ENCODE peak calls at places on chromosomes 6 and 20, in ten cellular contexts. One of them, this sample, is unnamed.

GRCh38 chr6:36971926-36972673 is 13.9 kb downstream of the MTCH1 start:
- DNase-seq in activated CD4-positive, alpha-beta memory T cell treated with anti-CD3 and anti-CD28 coated beads, Interleukin-2, amount 10 ng/mL, durations not matched to agents 7 days and 5 days: no peak
- DNase-seq in tibial artery: no peak
- DNase-seq in NCI-H2029 treated with DMSO at 0.1 percent for 48 hours: no peak
- DNase-seq in RKO: no peak
- DNase-seq in AG08396: no peak
- DNase-seq in fibroblast of mammary gland: no peak
- DNase-seq in retina: no peak
- DNase-seq in fibroblast of the aortic adventitia: no peak
- DNase-seq in naive thymus-derived CD8-positive, alpha-beta T cell: no peak
- DNase-seq in this sample: no peak

GRCh38 chr6:169559001-169559441 is 142.8 kb downstream of the WDR27 start:
- DNase-seq in NCI-H2029 treated with DMSO at 0.1 percent for 48 hours: no peak
- DNase-seq in retina: no peak
- DNase-seq in activated CD4-positive, alpha-beta memory T cell treated with anti-CD3 and anti-CD28 coated beads, Interleukin-2, amount 10 ng/mL, durations not matched to agents 7 days and 5 days: no peak
- DNase-seq in fibroblast of the aortic adventitia: peak; percentile 51
- DNase-seq in tibial artery: no peak
- DNase-seq in AG08396: no peak
- DNase-seq in fibroblast of mammary gland: peak; percentile 80
- DNase-seq in naive thymus-derived CD8-positive, alpha-beta T cell: no peak
- DNase-seq in RKO: no peak
- DNase-seq in this sample: no peak

GRCh38 chr20:764255-764654 is 4.0 kb downstream of the SLC52A3 start:
- DNase-seq in AG08396: no peak
- DNase-seq in RKO: no peak
- DNase-seq in naive thymus-derived CD8-positive, alpha-beta T cell: no peak
- DNase-seq in tibial artery: no peak
- DNase-seq in fibroblast of the aortic adventitia: no peak
- DNase-seq in fibroblast of mammary gland: no peak
- DNase-seq in retina: no peak
- DNase-seq in NCI-H2029 treated with DMSO at 0.1 percent for 48 hours: no peak
- DNase-seq in activated CD4-positive, alpha-beta memory T cell treated with anti-CD3 and anti-CD28 coated beads, Interleukin-2, amount 10 ng/mL, durations not matched to agents 7 days and 5 days: no peak
- DNase-seq in this sample: no peak

GRCh38 chr6:125188037-125188436 is 34.5 kb downstream of the TPD52L1 start:
- DNase-seq in AG08396: no peak
- DNase-seq in RKO: no peak
- DNase-seq in naive thymus-derived CD8-positive, alpha-beta T cell: no peak
- DNase-seq in fibroblast of the aortic adventitia: peak; percentile 47
- DNase-seq in activated CD4-positive, alpha-beta memory T cell treated with anti-CD3 and anti-CD28 coated beads, Interleukin-2, amount 10 ng/mL, durations not matched to agents 7 days and 5 days: no peak
- DNase-seq in retina: no peak
- DNase-seq in fibroblast of mammary gland: peak; percentile 68
- DNase-seq in NCI-H2029 treated with DMSO at 0.1 percent for 48 hours: no peak
- DNase-seq in tibial artery: no peak
- DNase-seq in this sample: no peak

GRCh38 chr6:107435798-107436197 is 23.6 kb downstream of the PDSS2 start:
- DNase-seq in fibroblast of the aortic adventitia: peak; percentile 44
- DNase-seq in RKO: no peak
- DNase-seq in activated CD4-positive, alpha-beta memory T cell treated with anti-CD3 and anti-CD28 coated beads, Interleukin-2, amount 10 ng/mL, durations not matched to agents 7 days and 5 days: no peak
- DNase-seq in tibial artery: no peak
- DNase-seq in naive thymus-derived CD8-positive, alpha-beta T cell: no peak
- DNase-seq in fibroblast of mammary gland: peak; percentile 46
- DNase-seq in NCI-H2029 treated with DMSO at 0.1 percent for 48 hours: no peak
- DNase-seq in retina: no peak
- DNase-seq in AG08396: no peak
- DNase-seq in this sample: no peak

GRCh38 chr20:25220810-25221591 is 25.5 kb downstream of the ENTPD6 start:
- DNase-seq in naive thymus-derived CD8-positive, alpha-beta T cell: no peak
- DNase-seq in activated CD4-positive, alpha-beta memory T cell treated with anti-CD3 and anti-CD28 coated beads, Interleukin-2, amount 10 ng/mL, durations not matched to agents 7 days and 5 days: no peak
- DNase-seq in retina: no peak
- DNase-seq in RKO: no peak
- DNase-seq in fibroblast of mammary gland: no peak
- DNase-seq in AG08396: no peak
- DNase-seq in fibroblast of the aortic adventitia: no peak
- DNase-seq in tibial artery: peak; percentile 12
- DNase-seq in NCI-H2029 treated with DMSO at 0.1 percent for 48 hours: peak; percentile 74
- DNase-seq in this sample: no peak

GRCh38 chr20:354298-354977 is 7.5 kb downstream of the NRSN2 start:
- DNase-seq in activated CD4-positive, alpha-beta memory T cell treated with anti-CD3 and anti-CD28 coated beads, Interleukin-2, amount 10 ng/mL, durations not matched to agents 7 days and 5 days: peak; percentile 83
- DNase-seq in retina: peak; percentile 91
- DNase-seq in fibroblast of the aortic adventitia: peak; percentile 80
- DNase-seq in naive thymus-derived CD8-positive, alpha-beta T cell: peak; percentile 86
- DNase-seq in tibial artery: peak; percentile 61
- DNase-seq in AG08396: peak; percentile 87
- DNase-seq in fibroblast of mammary gland: peak; percentile 68
- DNase-seq in NCI-H2029 treated with DMSO at 0.1 percent for 48 hours: peak; percentile 64
- DNase-seq in RKO: peak; percentile 85
- DNase-seq in this sample: peak; percentile 74

GRCh38 chr20:55540486-55540885 is 464.8 kb downstream of the CBLN4 start:
- DNase-seq in AG08396: no peak
- DNase-seq in fibroblast of mammary gland: no peak
- DNase-seq in RKO: no peak
- DNase-seq in fibroblast of the aortic adventitia: no peak
- DNase-seq in naive thymus-derived CD8-positive, alpha-beta T cell: no peak
- DNase-seq in tibial artery: no peak
- DNase-seq in NCI-H2029 treated with DMSO at 0.1 percent for 48 hours: no peak
- DNase-seq in retina: no peak
- DNase-seq in activated CD4-positive, alpha-beta memory T cell treated with anti-CD3 and anti-CD28 coated beads, Interleukin-2, amount 10 ng/mL, durations not matched to agents 7 days and 5 days: no peak
- DNase-seq in this sample: no peak

GRCh38 chr6:90088009-90088408 is 193.7 kb downstream of the GJA10 start:
- DNase-seq in retina: no peak
- DNase-seq in fibroblast of the aortic adventitia: peak; percentile 53
- DNase-seq in naive thymus-derived CD8-positive, alpha-beta T cell: no peak
- DNase-seq in RKO: no peak
- DNase-seq in activated CD4-positive, alpha-beta memory T cell treated with anti-CD3 and anti-CD28 coated beads, Interleukin-2, amount 10 ng/mL, durations not matched to agents 7 days and 5 days: no peak
- DNase-seq in NCI-H2029 treated with DMSO at 0.1 percent for 48 hours: no peak
- DNase-seq in tibial artery: no peak
- DNase-seq in AG08396: peak; percentile 14
- DNase-seq in fibroblast of mammary gland: peak; percentile 95
- DNase-seq in this sample: no peak

GRCh38 chr6:118495639-118496296 is 52.3 kb upstream of the PLN start:
- DNase-seq in AG08396: no peak
- DNase-seq in activated CD4-positive, alpha-beta memory T cell treated with anti-CD3 and anti-CD28 coated beads, Interleukin-2, amount 10 ng/mL, durations not matched to agents 7 days and 5 days: no peak
- DNase-seq in RKO: peak; percentile 33
- DNase-seq in fibroblast of mammary gland: peak; percentile 33
- DNase-seq in NCI-H2029 treated with DMSO at 0.1 percent for 48 hours: no peak
- DNase-seq in retina: no peak
- DNase-seq in tibial artery: no peak
- DNase-seq in naive thymus-derived CD8-positive, alpha-beta T cell: no peak
- DNase-seq in fibroblast of the aortic adventitia: no peak
- DNase-seq in this sample: no peak

GRCh38 chr6:51963980-51964379 is 123.4 kb downstream of the PKHD1 start:
- DNase-seq in tibial artery: no peak
- DNase-seq in AG08396: no peak
- DNase-seq in activated CD4-positive, alpha-beta memory T cell treated with anti-CD3 and anti-CD28 coated beads, Interleukin-2, amount 10 ng/mL, durations not matched to agents 7 days and 5 days: no peak
- DNase-seq in NCI-H2029 treated with DMSO at 0.1 percent for 48 hours: no peak
- DNase-seq in fibroblast of mammary gland: no peak
- DNase-seq in RKO: no peak
- DNase-seq in naive thymus-derived CD8-positive, alpha-beta T cell: no peak
- DNase-seq in retina: no peak
- DNase-seq in fibroblast of the aortic adventitia: no peak
- DNase-seq in this sample: no peak

GRCh38 chr6:128208851-128209580 is 308.2 kb upstream of the THEMIS start:
- DNase-seq in fibroblast of mammary gland: peak; percentile 66
- DNase-seq in AG08396: peak; percentile 27
- DNase-seq in fibroblast of the aortic adventitia: peak; percentile 54
- DNase-seq in NCI-H2029 treated with DMSO at 0.1 percent for 48 hours: no peak
- DNase-seq in retina: no peak
- DNase-seq in RKO: no peak
- DNase-seq in naive thymus-derived CD8-positive, alpha-beta T cell: no peak
- DNase-seq in activated CD4-positive, alpha-beta memory T cell treated with anti-CD3 and anti-CD28 coated beads, Interleukin-2, amount 10 ng/mL, durations not matched to agents 7 days and 5 days: no peak
- DNase-seq in tibial artery: no peak
- DNase-seq in this sample: no peak

GRCh38 chr6:125421853-125422252 is 120.1 kb upstream of the HDDC2 start:
- DNase-seq in retina: peak; percentile 56
- DNase-seq in fibroblast of the aortic adventitia: peak; percentile 11
- DNase-seq in activated CD4-positive, alpha-beta memory T cell treated with anti-CD3 and anti-CD28 coated beads, Interleukin-2, amount 10 ng/mL, durations not matched to agents 7 days and 5 days: no peak
- DNase-seq in AG08396: no peak
- DNase-seq in NCI-H2029 treated with DMSO at 0.1 percent for 48 hours: no peak
- DNase-seq in fibroblast of mammary gland: peak; percentile 7
- DNase-seq in naive thymus-derived CD8-positive, alpha-beta T cell: no peak
- DNase-seq in RKO: peak; percentile 57
- DNase-seq in tibial artery: peak; percentile 66
- DNase-seq in this sample: no peak

GRCh38 chr20:63785646-63786255 is 45.3 kb downstream of the ZBTB46 start:
- DNase-seq in tibial artery: no peak
- DNase-seq in naive thymus-derived CD8-positive, alpha-beta T cell: no peak
- DNase-seq in activated CD4-positive, alpha-beta memory T cell treated with anti-CD3 and anti-CD28 coated beads, Interleukin-2, amount 10 ng/mL, durations not matched to agents 7 days and 5 days: no peak
- DNase-seq in fibroblast of mammary gland: no peak
- DNase-seq in AG08396: no peak
- DNase-seq in NCI-H2029 treated with DMSO at 0.1 percent for 48 hours: no peak
- DNase-seq in RKO: no peak
- DNase-seq in retina: no peak
- DNase-seq in fibroblast of the aortic adventitia: no peak
- DNase-seq in this sample: no peak

GRCh38 chr6:77273929-77274328 is 189.4 kb downstream of the HTR1B start:
- DNase-seq in naive thymus-derived CD8-positive, alpha-beta T cell: no peak
- DNase-seq in fibroblast of the aortic adventitia: no peak
- DNase-seq in retina: no peak
- DNase-seq in tibial artery: no peak
- DNase-seq in RKO: no peak
- DNase-seq in AG08396: no peak
- DNase-seq in fibroblast of mammary gland: no peak
- DNase-seq in NCI-H2029 treated with DMSO at 0.1 percent for 48 hours: no peak
- DNase-seq in activated CD4-positive, alpha-beta memory T cell treated with anti-CD3 and anti-CD28 coated beads, Interleukin-2, amount 10 ng/mL, durations not matched to agents 7 days and 5 days: no peak
- DNase-seq in this sample: no peak

GRCh38 chr6:56690519-56691200 is 48.0 kb upstream of the DST start:
- DNase-seq in retina: no peak
- DNase-seq in NCI-H2029 treated with DMSO at 0.1 percent for 48 hours: no peak
- DNase-seq in RKO: no peak
- DNase-seq in tibial artery: no peak
- DNase-seq in fibroblast of mammary gland: peak; percentile 66
- DNase-seq in activated CD4-positive, alpha-beta memory T cell treated with anti-CD3 and anti-CD28 coated beads, Interleukin-2, amount 10 ng/mL, durations not matched to agents 7 days and 5 days: no peak
- DNase-seq in fibroblast of the aortic adventitia: peak; percentile 88
- DNase-seq in AG08396: no peak
- DNase-seq in naive thymus-derived CD8-positive, alpha-beta T cell: no peak
- DNase-seq in this sample: no peak

GRCh38 chr6:135094403-135094821 is 39.8 kb upstream of the HBS1L start:
- DNase-seq in RKO: no peak
- DNase-seq in naive thymus-derived CD8-positive, alpha-beta T cell: peak; percentile 53
- DNase-seq in tibial artery: no peak
- DNase-seq in AG08396: no peak
- DNase-seq in fibroblast of mammary gland: peak; percentile 34
- DNase-seq in NCI-H2029 treated with DMSO at 0.1 percent for 48 hours: no peak
- DNase-seq in fibroblast of the aortic adventitia: no peak
- DNase-seq in activated CD4-positive, alpha-beta memory T cell treated with anti-CD3 and anti-CD28 coated beads, Interleukin-2, amount 10 ng/mL, durations not matched to agents 7 days and 5 days: peak; percentile 37
- DNase-seq in retina: no peak
- DNase-seq in this sample: peak; percentile 22

GRCh38 chr20:22180244-22180643 is 404.1 kb downstream of the FOXA2 start:
- DNase-seq in RKO: no peak
- DNase-seq in retina: no peak
- DNase-seq in NCI-H2029 treated with DMSO at 0.1 percent for 48 hours: no peak
- DNase-seq in AG08396: no peak
- DNase-seq in fibroblast of the aortic adventitia: no peak
- DNase-seq in fibroblast of mammary gland: no peak
- DNase-seq in tibial artery: no peak
- DNase-seq in naive thymus-derived CD8-positive, alpha-beta T cell: no peak
- DNase-seq in activated CD4-positive, alpha-beta memory T cell treated with anti-CD3 and anti-CD28 coated beads, Interleukin-2, amount 10 ng/mL, durations not matched to agents 7 days and 5 days: no peak
- DNase-seq in this sample: no peak

GRCh38 chr20:45432294-45432693 is 16.4 kb downstream of the PIGT start:
- DNase-seq in AG08396: no peak
- DNase-seq in retina: no peak
- DNase-seq in naive thymus-derived CD8-positive, alpha-beta T cell: no peak
- DNase-seq in fibroblast of the aortic adventitia: no peak
- DNase-seq in RKO: no peak
- DNase-seq in fibroblast of mammary gland: no peak
- DNase-seq in NCI-H2029 treated with DMSO at 0.1 percent for 48 hours: no peak
- DNase-seq in tibial artery: no peak
- DNase-seq in activated CD4-positive, alpha-beta memory T cell treated with anti-CD3 and anti-CD28 coated beads, Interleukin-2, amount 10 ng/mL, durations not matched to agents 7 days and 5 days: peak; percentile 32
- DNase-seq in this sample: no peak

GRCh38 chr6:142542704-142543233 is 241.0 kb downstream of the ADGRG6 start:
- DNase-seq in fibroblast of the aortic adventitia: peak; percentile 66
- DNase-seq in fibroblast of mammary gland: peak; percentile 90
- DNase-seq in RKO: no peak
- DNase-seq in activated CD4-positive, alpha-beta memory T cell treated with anti-CD3 and anti-CD28 coated beads, Interleukin-2, amount 10 ng/mL, durations not matched to agents 7 days and 5 days: no peak
- DNase-seq in retina: no peak
- DNase-seq in naive thymus-derived CD8-positive, alpha-beta T cell: no peak
- DNase-seq in tibial artery: peak; percentile 66
- DNase-seq in AG08396: peak; percentile 22
- DNase-seq in NCI-H2029 treated with DMSO at 0.1 percent for 48 hours: no peak
- DNase-seq in this sample: no peak

GRCh38 chr20:10741060-10741459 is 67.3 kb upstream of the JAG1 start:
- DNase-seq in fibroblast of the aortic adventitia: peak; percentile 60
- DNase-seq in tibial artery: no peak
- DNase-seq in activated CD4-positive, alpha-beta memory T cell treated with anti-CD3 and anti-CD28 coated beads, Interleukin-2, amount 10 ng/mL, durations not matched to agents 7 days and 5 days: no peak
- DNase-seq in fibroblast of mammary gland: no peak
- DNase-seq in RKO: no peak
- DNase-seq in NCI-H2029 treated with DMSO at 0.1 percent for 48 hours: no peak
- DNase-seq in retina: no peak
- DNase-seq in AG08396: no peak
- DNase-seq in naive thymus-derived CD8-positive, alpha-beta T cell: no peak
- DNase-seq in this sample: no peak

GRCh38 chr6:53299331-53299835 is 49.4 kb downstream of the ELOVL5 start:
- DNase-seq in AG08396: no peak
- DNase-seq in tibial artery: no peak
- DNase-seq in fibroblast of mammary gland: no peak
- DNase-seq in NCI-H2029 treated with DMSO at 0.1 percent for 48 hours: no peak
- DNase-seq in RKO: no peak
- DNase-seq in retina: no peak
- DNase-seq in naive thymus-derived CD8-positive, alpha-beta T cell: no peak
- DNase-seq in activated CD4-positive, alpha-beta memory T cell treated with anti-CD3 and anti-CD28 coated beads, Interleukin-2, amount 10 ng/mL, durations not matched to agents 7 days and 5 days: no peak
- DNase-seq in fibroblast of the aortic adventitia: peak; percentile 37
- DNase-seq in this sample: no peak

GRCh38 chr6:17601389-17601703 is 1.2 kb downstream of the FAM8A1 start:
- DNase-seq in RKO: no peak
- DNase-seq in activated CD4-positive, alpha-beta memory T cell treated with anti-CD3 and anti-CD28 coated beads, Interleukin-2, amount 10 ng/mL, durations not matched to agents 7 days and 5 days: no peak
- DNase-seq in naive thymus-derived CD8-positive, alpha-beta T cell: no peak
- DNase-seq in retina: no peak
- DNase-seq in NCI-H2029 treated with DMSO at 0.1 percent for 48 hours: no peak
- DNase-seq in tibial artery: no peak
- DNase-seq in fibroblast of the aortic adventitia: no peak
- DNase-seq in fibroblast of mammary gland: peak; percentile 3
- DNase-seq in AG08396: no peak
- DNase-seq in this sample: no peak

GRCh38 chr20:3781153-3781910 is at the start of gene SPEF1:
- DNase-seq in retina: peak; percentile 91
- DNase-seq in NCI-H2029 treated with DMSO at 0.1 percent for 48 hours: peak; percentile 66
- DNase-seq in fibroblast of mammary gland: peak; percentile 93
- DNase-seq in activated CD4-positive, alpha-beta memory T cell treated with anti-CD3 and anti-CD28 coated beads, Interleukin-2, amount 10 ng/mL, durations not matched to agents 7 days and 5 days: peak; percentile 51
- DNase-seq in AG08396: peak; percentile 96
- DNase-seq in fibroblast of the aortic adventitia: peak; percentile 92
- DNase-seq in RKO: peak; percentile 99
- DNase-seq in tibial artery: peak; percentile 83
- DNase-seq in naive thymus-derived CD8-positive, alpha-beta T cell: no peak
- DNase-seq in this sample: no peak

GRCh38 chr6:4371207-4371921 is 236.0 kb upstream of the ECI2 start:
- DNase-seq in RKO: no peak
- DNase-seq in naive thymus-derived CD8-positive, alpha-beta T cell: no peak
- DNase-seq in NCI-H2029 treated with DMSO at 0.1 percent for 48 hours: no peak
- DNase-seq in retina: no peak
- DNase-seq in tibial artery: no peak
- DNase-seq in fibroblast of mammary gland: peak; percentile 86
- DNase-seq in fibroblast of the aortic adventitia: peak; percentile 80
- DNase-seq in AG08396: peak; percentile 67
- DNase-seq in activated CD4-positive, alpha-beta memory T cell treated with anti-CD3 and anti-CD28 coated beads, Interleukin-2, amount 10 ng/mL, durations not matched to agents 7 days and 5 days: no peak
- DNase-seq in this sample: no peak

GRCh38 chr20:60725311-60725906 is 526.7 kb upstream of the CDH4 start:
- DNase-seq in fibroblast of mammary gland: no peak
- DNase-seq in retina: no peak
- DNase-seq in activated CD4-positive, alpha-beta memory T cell treated with anti-CD3 and anti-CD28 coated beads, Interleukin-2, amount 10 ng/mL, durations not matched to agents 7 days and 5 days: no peak
- DNase-seq in NCI-H2029 treated with DMSO at 0.1 percent for 48 hours: no peak
- DNase-seq in naive thymus-derived CD8-positive, alpha-beta T cell: no peak
- DNase-seq in RKO: no peak
- DNase-seq in tibial artery: no peak
- DNase-seq in fibroblast of the aortic adventitia: no peak
- DNase-seq in AG08396: no peak
- DNase-seq in this sample: no peak

GRCh38 chr20:40283689-40284088 is 405.3 kb downstream of the MAFB start:
- DNase-seq in AG08396: no peak
- DNase-seq in RKO: no peak
- DNase-seq in fibroblast of mammary gland: no peak
- DNase-seq in retina: no peak
- DNase-seq in fibroblast of the aortic adventitia: no peak
- DNase-seq in activated CD4-positive, alpha-beta memory T cell treated with anti-CD3 and anti-CD28 coated beads, Interleukin-2, amount 10 ng/mL, durations not matched to agents 7 days and 5 days: no peak
- DNase-seq in tibial artery: no peak
- DNase-seq in naive thymus-derived CD8-positive, alpha-beta T cell: no peak
- DNase-seq in NCI-H2029 treated with DMSO at 0.1 percent for 48 hours: no peak
- DNase-seq in this sample: no peak

GRCh38 chr6:14292119-14292518 is 174.5 kb downstream of the CD83 start:
- DNase-seq in RKO: no peak
- DNase-seq in NCI-H2029 treated with DMSO at 0.1 percent for 48 hours: peak; percentile 91
- DNase-seq in fibroblast of the aortic adventitia: no peak
- DNase-seq in fibroblast of mammary gland: no peak
- DNase-seq in retina: no peak
- DNase-seq in activated CD4-positive, alpha-beta memory T cell treated with anti-CD3 and anti-CD28 coated beads, Interleukin-2, amount 10 ng/mL, durations not matched to agents 7 days and 5 days: no peak
- DNase-seq in naive thymus-derived CD8-positive, alpha-beta T cell: no peak
- DNase-seq in AG08396: no peak
- DNase-seq in tibial artery: no peak
- DNase-seq in this sample: no peak

This sample was measured in CD4-positive, alpha-beta T cell.